ENCODE peak calls at places on chromosomes 11 and 22, in five cellular contexts. I is HCT116, U is HepG2, K is H1, B is SK-N-SH. Q is an unnamed sample.

GRCh38 chr11:67286621-67287333 is 2.3 kb upstream of the ANKRD13D start:
- DNase-seq in I (no peak), U (no peak), K (no peak), B (no peak), Q (no peak)

GRCh38 chr11:80327971-80328614 is 887.3 kb upstream of the TENM4 start:
- DNase-seq in I (no peak), U (no peak), K (no peak), B (no peak), Q (no peak)

GRCh38 chr11:18393581-18394299 is 623 bp upstream of the LDHA start:
- DNase-seq in I (no peak), U (no peak), K (no peak), B (no peak), Q (no peak)

GRCh38 chr11:79274636-79275315 is 166.1 kb downstream of the TENM4 start:
- DNase-seq in I (no peak), U (no peak), K (no peak), B (no peak), Q (no peak)

GRCh38 chr22:29727248-29727551 is 7.4 kb downstream of the CABP7 start:
- DNase-seq in I (no peak), U (peak), K (peak), B (peak), Q (peak)

GRCh38 chr22:41524283-41524682 is 20.0 kb downstream of the POLR3H start:
- DNase-seq in I (no peak), U (no peak), K (no peak), B (no peak), Q (peak)

GRCh38 chr11:26028294-26028954 is 303.5 kb upstream of the ANO3 start:
- DNase-seq in I (no peak), U (peak), K (no peak), B (no peak), Q (no peak)

GRCh38 chr11:73520358-73521061 is 77.4 kb downstream of the FAM168A start:
- DNase-seq in I (no peak), U (no peak), K (no peak), B (peak), Q (no peak)

GRCh38 chr11:130037881-130038601 is 31.7 kb upstream of the APLP2 start:
- DNase-seq in I (no peak), U (peak), K (no peak), B (no peak), Q (no peak)

GRCh38 chr22:36510966-36511881 is 4.4 kb upstream of the FOXRED2 start:
- DNase-seq in I (no peak), U (peak), K (peak), B (peak), Q (peak)

GRCh38 chr11:61697093-61697492 is 16.9 kb downstream of the DAGLA start:
- DNase-seq in I (no peak), U (no peak), K (no peak), B (no peak), Q (peak)

GRCh38 chr22:46649176-46650077 is 29.2 kb downstream of the GRAMD4 start:
- DNase-seq in I (no peak), U (no peak), K (no peak), B (no peak), Q (no peak)

GRCh38 chr22:30453731-30454510 is 17.9 kb downstream of the SEC14L3 start:
- DNase-seq in I (no peak), U (no peak), K (no peak), B (peak), Q (no peak)

GRCh38 chr22:23675502-23676415 is 15.1 kb upstream of the RGL4 start:
- DNase-seq in I (no peak), U (peak), K (no peak), B (no peak), Q (no peak)

GRCh38 chr11:86184728-86185127 is 59.8 kb upstream of the EED start:
- DNase-seq in I (no peak), U (no peak), K (no peak), B (no peak), Q (no peak)

GRCh38 chr11:17563248-17563647 is 16.2 kb downstream of the OTOG start:
- DNase-seq in I (no peak), U (no peak), K (no peak), B (no peak), Q (peak)

GRCh38 chr22:41511521-41511968 is 32.7 kb downstream of the POLR3H start:
- DNase-seq in I (no peak), U (no peak), K (no peak), B (no peak), Q (no peak)

GRCh38 chr11:13289081-13289480 is 11.5 kb downstream of the BMAL1 start:
- DNase-seq in I (no peak), U (no peak), K (no peak), B (peak), Q (no peak)

GRCh38 chr22:19543970-19544708 is 19.9 kb upstream of the CLDN5 start:
- DNase-seq in I (no peak), U (peak), K (no peak), B (peak), Q (no peak)

GRCh38 chr11:123164732-123165450 is 30.2 kb downstream of the CLMP start:
- DNase-seq in I (no peak), U (no peak), K (no peak), B (no peak), Q (no peak)

GRCh38 chr22:41919357-41920224 is 4.7 kb upstream of the SHISA8 start:
- DNase-seq in I (no peak), U (no peak), K (peak), B (peak), Q (no peak)

GRCh38 chr22:36386351-36386899 is 1.3 kb downstream of the MYH9 start:
- DNase-seq in I (no peak), U (no peak), K (no peak), B (no peak), Q (no peak)

GRCh38 chr11:4183410-4184057 is 88.9 kb downstream of the RRM1 start:
- DNase-seq in I (no peak), U (no peak), K (no peak), B (no peak), Q (no peak)

GRCh38 chr11:69396051-69396947 is 85.2 kb upstream of the LINC01488 start:
- DNase-seq in I (no peak), U (no peak), K (no peak), B (no peak), Q (no peak)

GRCh38 chr11:113874920-113875413 is 405 bp downstream of the USP28 start:
- DNase-seq in I (no peak), U (no peak), K (no peak), B (peak), Q (peak)

GRCh38 chr11:68160100-68160695 is 39.0 kb upstream of the CHKA start:
- DNase-seq in I (no peak), U (no peak), K (no peak), B (no peak), Q (no peak)

GRCh38 chr22:49768961-49769690 is 58.5 kb downstream of the BRD1 start:
- DNase-seq in I (no peak), U (no peak), K (peak), B (peak), Q (no peak)

GRCh38 chr11:86551286-86551685 is 121.1 kb downstream of the ME3 start:
- DNase-seq in I (no peak), U (peak), K (no peak), B (no peak), Q (peak)

GRCh38 chr22:42298746-42299145 is 28.3 kb upstream of the TCF20 start:
- DNase-seq in I (no peak), U (no peak), K (no peak), B (no peak), Q (no peak)

GRCh38 chr11:86511086-86511551 is 136.4 kb downstream of the CCDC81 start:
- DNase-seq in I (no peak), U (no peak), K (no peak), B (no peak), Q (no peak)

GRCh38 chr11:4068962-4069361 is 25.6 kb upstream of the RRM1 start:
- DNase-seq in I (no peak), U (no peak), K (no peak), B (no peak), Q (no peak)

GRCh38 chr11:62787005-62787759 is at the start of gene TMEM179B:
- DNase-seq in I (peak), U (peak), K (peak), B (peak), Q (peak)

GRCh38 chr22:33271390-33272161 is 213.4 kb upstream of the SYN3 start:
- DNase-seq in I (no peak), U (no peak), K (no peak), B (no peak), Q (no peak)

GRCh38 chr11:7964873-7965272 is 374 bp downstream of the NLRP10 start:
- DNase-seq in I (no peak), U (no peak), K (no peak), B (no peak), Q (no peak)

GRCh38 chr11:26442131-26442530 is 110.2 kb downstream of the ANO3 start:
- DNase-seq in I (no peak), U (no peak), K (no peak), B (no peak), Q (peak)

GRCh38 chr11:74909812-74910211 is 39.1 kb downstream of the XRRA1 start:
- DNase-seq in I (no peak), U (no peak), K (no peak), B (no peak), Q (no peak)

DNA sequence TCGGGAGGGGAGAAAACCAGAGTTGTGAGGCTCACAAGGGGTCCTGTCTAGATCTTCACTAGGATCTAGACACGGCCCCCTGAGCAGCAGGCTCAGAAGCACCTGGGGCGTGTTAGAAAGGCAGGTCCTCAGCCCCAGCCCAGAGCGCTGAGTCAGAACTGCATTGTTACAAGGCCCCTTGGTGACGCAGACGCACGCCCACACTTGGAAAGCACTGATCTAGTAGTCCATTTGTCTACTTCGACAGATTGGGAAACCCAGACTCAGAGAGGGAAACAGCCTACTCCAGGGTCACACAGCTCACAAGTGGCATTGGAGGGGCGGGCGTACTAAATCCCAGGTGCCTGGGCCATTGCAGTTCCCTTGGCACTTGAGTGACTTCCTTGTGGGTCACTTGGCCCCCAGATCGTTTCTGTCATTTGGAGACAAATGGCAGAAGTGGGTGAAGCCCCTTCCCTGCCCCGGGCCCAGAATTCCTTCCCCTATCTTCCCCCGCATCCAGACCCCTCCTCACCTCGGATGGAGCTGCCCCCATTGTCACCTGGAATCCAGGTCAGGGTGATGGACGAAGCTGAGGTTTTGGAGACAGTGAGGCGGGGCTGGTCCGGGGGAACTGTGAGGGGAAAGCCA is 110.8 kb downstream of the CEP164 start:
- DNase-seq in I (no peak), U (no peak), K (no peak), B (no peak), Q (no peak)
- TF ChIP-seq JUND in I (no peak), U (no peak), K (no peak), B (no peak), Q (no peak)

GRCh38 chr11:115645631-115646271 is 141.5 kb upstream of the CADM1 start:
- DNase-seq in I (no peak), U (no peak), K (peak), B (peak), Q (no peak)
- TF ChIP-seq JUND in I (no peak), U (no peak), K (no peak), B (no peak), Q (no peak)

GRCh38 chr22:26471522-26471921 is 12.1 kb downstream of the HPS4 start:
- DNase-seq in I (peak), U (peak), K (no peak), B (no peak), Q (no peak)
- TF ChIP-seq JUND in I (peak), U (no peak), K (no peak), B (peak), Q (no peak)

DNA sequence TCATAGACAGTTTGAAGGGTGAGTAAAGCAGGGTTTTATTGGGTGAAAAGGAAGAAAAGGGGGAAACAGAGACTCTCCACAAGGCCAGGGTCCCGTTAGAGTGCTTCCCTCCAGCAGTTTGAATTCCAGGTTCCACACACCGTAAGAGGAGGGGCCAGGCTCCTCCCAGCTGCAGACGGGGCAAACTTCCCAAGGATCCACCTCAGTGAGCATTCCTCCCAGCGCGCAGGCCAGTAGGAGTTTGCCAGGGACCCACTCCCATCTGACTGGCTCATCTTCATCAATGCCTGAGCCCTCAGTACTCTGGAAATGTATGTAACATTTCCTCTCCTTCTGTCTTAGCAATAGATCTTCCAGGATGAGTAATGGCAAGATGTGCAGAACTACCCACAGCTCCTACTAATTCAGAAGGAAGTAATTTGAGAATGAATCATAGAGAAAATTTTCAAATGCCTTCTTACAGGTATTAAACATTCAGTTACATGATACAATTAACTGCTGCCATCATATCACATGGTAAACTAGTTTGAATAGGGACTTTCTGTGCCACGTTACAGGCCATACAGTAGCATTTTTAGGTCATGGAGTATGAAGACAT is 34.0 kb upstream of the TRPC6 start:
- DNase-seq in I (no peak), U (no peak), K (peak), B (no peak), Q (no peak)
- TF ChIP-seq JUND in I (no peak), U (no peak), K (no peak), B (no peak), Q (no peak)

Q was measured in T47D.